ENCODE peak calls at places on chromosomes 2 and 18, in four cellular contexts. One of them, this sample, is unnamed.

GRCh38 chr2:231708773-231709635 is 679 bp downstream of the PTMA start:
- DNase-seq in activated CD4-positive, alpha-beta T cell treated with anti-CD3 and anti-CD28 coated beads, Interleukin-2, amount 50 U/mL, for 4 hours: peak; percentile 49
- DNase-seq in hepatocyte: peak; percentile 66
- DNase-seq in SJSA1: peak; percentile 79
- DNase-seq in this sample: no peak

GRCh38 chr2:10137053-10137843 is 14.7 kb downstream of the RRM2 start:
- DNase-seq in SJSA1: no peak
- DNase-seq in hepatocyte: no peak
- DNase-seq in activated CD4-positive, alpha-beta T cell treated with anti-CD3 and anti-CD28 coated beads, Interleukin-2, amount 50 U/mL, for 4 hours: no peak
- DNase-seq in this sample: no peak

GRCh38 chr2:55490554-55490953 is 29.0 kb upstream of the CFAP36 start:
- DNase-seq in activated CD4-positive, alpha-beta T cell treated with anti-CD3 and anti-CD28 coated beads, Interleukin-2, amount 50 U/mL, for 4 hours: no peak
- DNase-seq in hepatocyte: peak; percentile 28
- DNase-seq in SJSA1: peak; percentile 9
- DNase-seq in this sample: no peak

GRCh38 chr2:102839668-102840388 is 78.0 kb downstream of the TMEM182 start:
- DNase-seq in hepatocyte: peak; percentile 69
- DNase-seq in SJSA1: peak; percentile 31
- DNase-seq in activated CD4-positive, alpha-beta T cell treated with anti-CD3 and anti-CD28 coated beads, Interleukin-2, amount 50 U/mL, for 4 hours: peak; percentile 9
- DNase-seq in this sample: peak; percentile 16

GRCh38 chr2:102350118-102350793 is 5.3 kb upstream of the IL18R1 start:
- DNase-seq in SJSA1: no peak
- DNase-seq in activated CD4-positive, alpha-beta T cell treated with anti-CD3 and anti-CD28 coated beads, Interleukin-2, amount 50 U/mL, for 4 hours: no peak
- DNase-seq in hepatocyte: no peak
- DNase-seq in this sample: no peak

GRCh38 chr2:215436705-215437570 is 1.1 kb upstream of the FN1 start:
- DNase-seq in activated CD4-positive, alpha-beta T cell treated with anti-CD3 and anti-CD28 coated beads, Interleukin-2, amount 50 U/mL, for 4 hours: no peak
- DNase-seq in hepatocyte: peak; percentile 50
- DNase-seq in SJSA1: peak; percentile 55
- DNase-seq in this sample: no peak

GRCh38 chr2:126979604-126980003 is 80.9 kb downstream of the TEX51 start:
- DNase-seq in activated CD4-positive, alpha-beta T cell treated with anti-CD3 and anti-CD28 coated beads, Interleukin-2, amount 50 U/mL, for 4 hours: no peak
- DNase-seq in hepatocyte: no peak
- DNase-seq in SJSA1: no peak
- DNase-seq in this sample: no peak

GRCh38 chr2:207836526-207837133 is 66.9 kb upstream of the FZD5 start:
- DNase-seq in SJSA1: no peak
- DNase-seq in hepatocyte: no peak
- DNase-seq in activated CD4-positive, alpha-beta T cell treated with anti-CD3 and anti-CD28 coated beads, Interleukin-2, amount 50 U/mL, for 4 hours: no peak
- DNase-seq in this sample: no peak

GRCh38 chr2:144514731-144515424 is 5.0 kb downstream of the ZEB2 start:
- DNase-seq in SJSA1: peak; percentile 59
- DNase-seq in hepatocyte: no peak
- DNase-seq in activated CD4-positive, alpha-beta T cell treated with anti-CD3 and anti-CD28 coated beads, Interleukin-2, amount 50 U/mL, for 4 hours: no peak
- DNase-seq in this sample: no peak

GRCh38 chr2:43224131-43224570 is 2.3 kb downstream of the ZFP36L2 start:
- DNase-seq in SJSA1: peak; percentile 75
- DNase-seq in activated CD4-positive, alpha-beta T cell treated with anti-CD3 and anti-CD28 coated beads, Interleukin-2, amount 50 U/mL, for 4 hours: peak; percentile 59
- DNase-seq in hepatocyte: peak; percentile 83
- DNase-seq in this sample: no peak

GRCh38 chr2:45712538-45712937 is 61.1 kb downstream of the PRKCE start:
- DNase-seq in hepatocyte: no peak
- DNase-seq in activated CD4-positive, alpha-beta T cell treated with anti-CD3 and anti-CD28 coated beads, Interleukin-2, amount 50 U/mL, for 4 hours: no peak
- DNase-seq in SJSA1: no peak
- DNase-seq in this sample: no peak

GRCh38 chr2:179417436-179417949 is 152.9 kb upstream of the SESTD1 start:
- DNase-seq in activated CD4-positive, alpha-beta T cell treated with anti-CD3 and anti-CD28 coated beads, Interleukin-2, amount 50 U/mL, for 4 hours: no peak
- DNase-seq in SJSA1: no peak
- DNase-seq in hepatocyte: no peak
- DNase-seq in this sample: no peak

GRCh38 chr18:58041633-58042032 is 2.4 kb upstream of the NEDD4L start:
- DNase-seq in activated CD4-positive, alpha-beta T cell treated with anti-CD3 and anti-CD28 coated beads, Interleukin-2, amount 50 U/mL, for 4 hours: no peak
- DNase-seq in hepatocyte: peak; percentile 23
- DNase-seq in SJSA1: no peak
- DNase-seq in this sample: no peak

GRCh38 chr2:24945907-24946306 is 25.8 kb downstream of the DNAJC27 start:
- DNase-seq in SJSA1: no peak
- DNase-seq in activated CD4-positive, alpha-beta T cell treated with anti-CD3 and anti-CD28 coated beads, Interleukin-2, amount 50 U/mL, for 4 hours: no peak
- DNase-seq in hepatocyte: no peak
- DNase-seq in this sample: no peak

GRCh38 chr2:28615691-28616090 is 119.8 kb downstream of the PLB1 start:
- DNase-seq in activated CD4-positive, alpha-beta T cell treated with anti-CD3 and anti-CD28 coated beads, Interleukin-2, amount 50 U/mL, for 4 hours: no peak
- DNase-seq in hepatocyte: no peak
- DNase-seq in SJSA1: no peak
- DNase-seq in this sample: no peak

GRCh38 chr2:7900593-7900992 is 781.3 kb upstream of the ID2 start:
- DNase-seq in activated CD4-positive, alpha-beta T cell treated with anti-CD3 and anti-CD28 coated beads, Interleukin-2, amount 50 U/mL, for 4 hours: no peak
- DNase-seq in SJSA1: no peak
- DNase-seq in hepatocyte: no peak
- DNase-seq in this sample: no peak

GRCh38 chr2:216596234-216596985 is 36.8 kb upstream of the IGFBP2 start:
- DNase-seq in hepatocyte: peak; percentile 62
- DNase-seq in activated CD4-positive, alpha-beta T cell treated with anti-CD3 and anti-CD28 coated beads, Interleukin-2, amount 50 U/mL, for 4 hours: no peak
- DNase-seq in SJSA1: peak; percentile 77
- DNase-seq in this sample: no peak

GRCh38 chr2:85888745-85889647 is at the start of gene ST3GAL5:
- DNase-seq in hepatocyte: peak; percentile 95
- DNase-seq in activated CD4-positive, alpha-beta T cell treated with anti-CD3 and anti-CD28 coated beads, Interleukin-2, amount 50 U/mL, for 4 hours: peak; percentile 91
- DNase-seq in SJSA1: peak; percentile 94
- DNase-seq in this sample: peak; percentile 92

GRCh38 chr2:71102981-71103681 is 26.9 kb downstream of the MCEE start:
- DNase-seq in activated CD4-positive, alpha-beta T cell treated with anti-CD3 and anti-CD28 coated beads, Interleukin-2, amount 50 U/mL, for 4 hours: no peak
- DNase-seq in hepatocyte: no peak
- DNase-seq in SJSA1: no peak
- DNase-seq in this sample: no peak

GRCh38 chr2:5077479-5078089 is 614.6 kb upstream of the SOX11 start:
- DNase-seq in hepatocyte: no peak
- DNase-seq in activated CD4-positive, alpha-beta T cell treated with anti-CD3 and anti-CD28 coated beads, Interleukin-2, amount 50 U/mL, for 4 hours: no peak
- DNase-seq in SJSA1: no peak
- DNase-seq in this sample: no peak

GRCh38 chr2:86194751-86195054 is 559 bp downstream of the IMMT start:
- DNase-seq in SJSA1: no peak
- DNase-seq in hepatocyte: no peak
- DNase-seq in activated CD4-positive, alpha-beta T cell treated with anti-CD3 and anti-CD28 coated beads, Interleukin-2, amount 50 U/mL, for 4 hours: no peak
- DNase-seq in this sample: no peak

This sample was measured in HuH-7.